ENCODE peak calls at places on chromosomes 6 and 20, in eight cellular contexts. J, T, U, W, Y, E, Q and D are unnamed samples. For H3K4me1, the result is how much of the 10 kb centered on the place peaks cover.

GRCh38 chr6:160394654-160395035 is 46.5 kb downstream of the SLC22A3 start:
- DNase-seq in J (no peak), T (no peak), U (no peak), W (no peak), Y (no peak), E (no peak), Q (no peak), D (no peak)

GRCh38 chr6:3200682-3201081 is 26.8 kb downstream of the TUBB2B start:
- DNase-seq in J (no peak), T (no peak), U (no peak), W (no peak), Y (no peak), E (no peak), Q (no peak), D (no peak)

GRCh38 chr6:101268541-101268940 is 125.0 kb upstream of the GRIK2 start:
- DNase-seq in J (no peak), T (no peak), U (no peak), W (no peak), Y (peak), E (no peak), Q (no peak), D (no peak)

GRCh38 chr20:36614781-36615557 is 9.4 kb downstream of the RAB5IF start:
- DNase-seq in J (no peak), T (no peak), U (no peak), W (no peak), Y (no peak), E (peak), Q (no peak), D (no peak)

GRCh38 chr6:160795716-160796115 is 93.7 kb downstream of the PLG start:
- DNase-seq in J (peak), T (no peak), U (no peak), W (no peak), Y (peak), E (no peak), Q (no peak), D (peak)

GRCh38 chr6:11934638-11935037 is 77.5 kb upstream of the HIVEP1 start:
- DNase-seq in J (no peak), T (no peak), U (no peak), W (no peak), Y (no peak), E (no peak), Q (no peak), D (no peak)

GRCh38 chr6:27505209-27506027 is 32.5 kb upstream of the ZNF184 start:
- DNase-seq in J (peak), T (peak), U (peak), W (peak), Y (peak), E (no peak), Q (no peak), D (peak)

GRCh38 chr6:7426447-7427169 is 37.0 kb downstream of the RIOK1 start:
- DNase-seq in J (no peak), T (no peak), U (no peak), W (no peak), Y (no peak), E (no peak), Q (no peak), D (no peak)

GRCh38 chr6:27669798-27670301 is 196.9 kb upstream of the ZNF184 start:
- DNase-seq in J (no peak), T (no peak), U (no peak), W (no peak), Y (no peak), E (no peak), Q (no peak), D (no peak)

GRCh38 chr20:49424536-49424935 is 57.9 kb downstream of the KCNB1 start:
- DNase-seq in J (peak), T (no peak), U (no peak), W (no peak), Y (no peak), E (no peak), Q (no peak), D (no peak)

GRCh38 chr6:31174378-31174777 is 3.9 kb upstream of the POU5F1 start:
- DNase-seq in J (no peak), T (peak), U (no peak), W (no peak), Y (no peak), E (no peak), Q (no peak), D (no peak)

GRCh38 chr20:10910535-10911239 is 236.9 kb upstream of the JAG1 start:
- DNase-seq in J (peak), T (no peak), U (peak), W (no peak), Y (no peak), E (no peak), Q (no peak), D (no peak)

GRCh38 chr6:130713144-130713543 is 114.1 kb upstream of the SMLR1 start:
- DNase-seq in J (no peak), T (no peak), U (no peak), W (no peak), Y (no peak), E (no peak), Q (no peak), D (peak)

GRCh38 chr6:82144852-82145332 is 102.7 kb downstream of the IBTK start:
- DNase-seq in J (peak), T (no peak), U (peak), W (peak), Y (peak), E (peak), Q (peak), D (peak)

GRCh38 chr20:8720089-8720488 is 348.8 kb upstream of the PLCB4 start:
- DNase-seq in J (no peak), T (no peak), U (no peak), W (no peak), Y (no peak), E (no peak), Q (no peak), D (no peak)

GRCh38 chr20:47925603-47926002 is 140.3 kb upstream of the SULF2 start:
- DNase-seq in J (no peak), T (no peak), U (no peak), W (no peak), Y (peak), E (no peak), Q (no peak), D (no peak)

GRCh38 chr20:55116598-55116997 is 641.2 kb downstream of the DOK5 start:
- DNase-seq in J (no peak), T (no peak), U (no peak), W (no peak), Y (no peak), E (no peak), Q (no peak), D (no peak)

GRCh38 chr6:72953901-72954494 is 271.3 kb downstream of the KHDC1L start:
- DNase-seq in J (peak), T (no peak), U (no peak), W (no peak), Y (peak), E (no peak), Q (no peak), D (no peak)

GRCh38 chr20:55415567-55416142 is 589.7 kb downstream of the CBLN4 start:
- DNase-seq in J (no peak), T (no peak), U (no peak), W (no peak), Y (peak), E (no peak), Q (no peak), D (peak)

DNA sequence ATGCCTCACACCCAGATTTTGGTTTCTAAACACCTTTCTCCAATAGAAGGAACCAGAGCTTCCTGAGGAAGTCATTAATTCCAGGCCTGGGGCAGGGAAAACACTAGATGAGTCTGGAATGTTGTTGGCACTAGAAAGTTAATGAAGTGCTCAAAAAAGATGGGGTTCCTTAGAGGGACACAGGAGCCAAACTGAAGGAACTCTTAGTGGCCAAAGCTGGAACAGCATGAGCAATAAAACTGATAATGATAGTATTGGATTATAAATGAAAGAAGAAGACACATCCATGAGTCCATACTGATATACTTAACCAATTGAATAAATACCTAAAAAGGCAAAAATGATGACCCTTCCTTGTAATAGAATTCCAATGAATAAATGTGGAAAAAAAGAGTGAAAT is 4.4 kb downstream of the IL20RA start:
- DNase-seq in J (no peak), T (no peak), U (no peak), W (no peak), Y (no peak), E (no peak), Q (no peak), D (no peak)
- H3K4me1 ChIP-seq in J (under half), T (under half), U (under half), W (under half), Y (under half), E (under half), Q (under half), D (under half)

DNA sequence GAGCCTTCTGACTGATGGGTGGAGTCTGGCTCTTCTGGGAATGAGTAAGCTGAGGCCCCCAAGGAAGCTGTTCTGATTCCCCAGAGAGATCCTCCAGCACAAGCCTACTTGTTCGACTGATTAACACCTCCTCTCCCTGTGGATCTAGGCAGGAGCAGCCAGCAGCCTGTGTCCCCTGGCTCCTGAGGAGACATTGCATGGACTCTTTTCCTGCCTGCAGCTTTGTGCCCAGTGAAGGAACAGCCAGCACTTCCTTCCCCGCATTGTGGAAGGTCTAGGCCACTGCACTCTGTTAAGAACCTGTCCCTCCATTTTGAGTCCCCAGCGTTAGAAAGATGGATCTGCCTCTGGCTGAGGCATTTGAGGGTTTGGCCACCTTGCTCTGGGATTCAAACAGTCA is 29.1 kb downstream of the LRFN2 start:
- DNase-seq in J (no peak), T (no peak), U (no peak), W (no peak), Y (no peak), E (no peak), Q (no peak), D (no peak)
- TF ChIP-seq CTCF in J (no peak), T (no peak), U (no peak), W (no peak), Y (no peak), E (no peak), Q (no peak), D (no peak)

GRCh38 chr20:1654994-1655393 is 2.6 kb downstream of the SIRPG start:
- DNase-seq in J (no peak), T (no peak), U (no peak), W (no peak), Y (no peak), E (no peak), Q (no peak), D (no peak)

GRCh38 chr20:1648101-1648500 is 9.5 kb downstream of the SIRPG start:
- DNase-seq in J (no peak), T (no peak), U (no peak), W (no peak), Y (no peak), E (no peak), Q (no peak), D (no peak)

GRCh38 chr20:1652960-1653359 is 4.6 kb downstream of the SIRPG start:
- DNase-seq in J (no peak), T (no peak), U (no peak), W (no peak), Y (no peak), E (no peak), Q (no peak), D (no peak)

GRCh38 chr20:1651268-1651667 is 6.3 kb downstream of the SIRPG start:
- DNase-seq in J (no peak), T (no peak), U (no peak), W (no peak), Y (no peak), E (no peak), Q (no peak), D (no peak)

DNA sequence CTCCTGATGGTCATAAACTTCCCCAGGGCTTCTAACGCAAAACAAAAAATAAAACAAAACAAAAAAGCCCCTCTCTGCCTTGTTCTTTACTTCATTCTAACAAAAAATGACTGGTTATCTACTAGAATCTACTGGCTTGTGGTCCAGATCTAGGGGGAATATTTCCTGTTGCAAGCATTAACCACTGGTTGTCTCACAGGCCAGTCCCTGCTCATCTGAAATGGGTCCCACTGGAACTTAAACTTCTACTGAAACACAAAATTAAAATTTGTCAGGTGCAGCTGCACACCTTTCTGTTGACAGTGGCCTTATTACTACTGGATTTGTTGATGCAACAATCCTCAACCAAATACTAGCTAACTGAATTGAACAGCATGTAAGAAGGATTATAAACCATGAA is 5.5 kb downstream of the SIRPG start:
- DNase-seq in J (no peak), T (no peak), U (no peak), W (no peak), Y (no peak), E (no peak), Q (no peak), D (no peak)
- H3K4me1 ChIP-seq in J (under half), T (under half), U (under half), W (under half), Y (under half), E (under half), Q (under half), D (under half)

DNA sequence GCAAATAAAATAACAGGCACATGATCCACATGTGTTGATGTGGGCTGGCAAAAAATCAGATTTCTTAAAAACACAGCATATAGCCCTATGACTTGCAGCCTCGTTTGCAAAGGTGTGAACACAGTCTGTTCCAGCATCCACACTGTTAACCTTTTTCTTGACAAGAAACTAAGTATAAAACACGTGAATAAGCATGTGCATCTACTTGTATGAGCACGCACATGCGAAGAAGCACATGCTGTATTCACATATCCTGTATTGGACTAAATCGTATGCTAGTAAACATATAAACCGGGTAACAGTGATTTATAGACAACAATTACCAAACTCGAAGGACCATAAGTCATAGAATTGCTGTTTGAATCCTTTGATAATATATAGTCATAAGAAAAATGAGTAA is 218.7 kb downstream of the HDGFL1 start:
- DNase-seq in J (no peak), T (no peak), U (no peak), W (no peak), Y (no peak), E (no peak), Q (no peak), D (no peak)
- TF ChIP-seq CTCF in J (no peak), T (no peak), U (no peak), W (no peak), Y (no peak), E (no peak), Q (no peak), D (no peak)

GRCh38 chr6:1053587-1053986 is 258.3 kb upstream of the FOXQ1 start:
- DNase-seq in J (no peak), T (no peak), U (no peak), W (no peak), Y (no peak), E (no peak), Q (no peak), D (no peak)

GRCh38 chr6:1055015-1055921 is 256.6 kb upstream of the FOXQ1 start:
- DNase-seq in J (no peak), T (no peak), U (no peak), W (no peak), Y (no peak), E (no peak), Q (no peak), D (no peak)

GRCh38 chr6:1049900-1050299 is 262.0 kb upstream of the FOXQ1 start:
- DNase-seq in J (no peak), T (no peak), U (peak), W (no peak), Y (no peak), E (no peak), Q (no peak), D (no peak)

GRCh38 chr6:1054653-1055014 is 257.3 kb upstream of the FOXQ1 start:
- DNase-seq in J (no peak), T (no peak), U (no peak), W (no peak), Y (no peak), E (no peak), Q (no peak), D (no peak)

GRCh38 chr6:1052262-1052661 is 259.6 kb upstream of the FOXQ1 start:
- DNase-seq in J (no peak), T (no peak), U (no peak), W (no peak), Y (no peak), E (no peak), Q (no peak), D (no peak)
- H3K4me1 ChIP-seq in J (under half), T (under half), U (under half), W (under half), Y (under half), E (under half), Q (under half), D (under half)

GRCh38 chr20:32523613-32524218 is 61.4 kb downstream of the NOL4L start:
- DNase-seq in J (no peak), T (peak), U (no peak), W (no peak), Y (no peak), E (no peak), Q (no peak), D (no peak)
- TF ChIP-seq CTCF in J (no peak), T (no peak), U (no peak), W (no peak), Y (no peak), E (no peak), Q (no peak), D (no peak)

DNA sequence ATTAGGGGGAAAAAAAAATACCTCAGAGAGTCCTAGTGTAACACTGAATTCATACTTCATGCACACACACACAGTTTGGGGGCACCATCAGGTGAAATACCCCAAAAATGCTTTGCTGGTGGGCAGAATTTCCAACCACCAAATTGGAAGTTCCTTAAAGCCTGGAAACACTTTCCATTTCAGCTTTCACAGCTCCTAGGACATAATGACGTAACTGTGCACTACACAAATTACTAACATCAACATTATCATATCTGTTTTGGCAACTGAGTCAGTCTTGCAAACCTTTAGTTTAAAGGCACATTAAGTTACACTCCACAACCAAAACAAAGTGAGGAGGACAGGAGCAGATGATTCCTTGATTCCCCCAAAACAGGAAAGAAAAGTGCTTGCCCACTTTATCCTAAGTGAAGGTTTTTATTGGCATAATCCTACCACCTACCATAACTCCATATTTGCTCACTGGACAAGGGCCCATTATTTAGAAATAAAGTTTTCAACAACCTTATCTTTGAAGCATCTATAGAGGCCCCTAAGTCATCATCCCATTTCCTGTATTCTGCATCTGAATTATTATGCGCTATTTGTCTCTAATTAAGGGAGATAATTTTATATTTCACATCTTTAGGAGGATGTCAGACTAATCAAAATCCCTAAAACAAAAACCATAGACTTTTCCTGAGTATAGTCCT is 3.4 kb downstream of the MBOAT1 start:
- DNase-seq in J (no peak), T (no peak), U (no peak), W (no peak), Y (no peak), E (no peak), Q (no peak), D (no peak)
- H3K4me1 ChIP-seq in J (under half), T (under half), U (under half), W (under half), Y (under half), E (under half), Q (under half), D (under half)

GRCh38 chr6:151058021-151058733 is 181.6 kb upstream of the AKAP12 start:
- DNase-seq in J (no peak), T (no peak), U (no peak), W (no peak), Y (no peak), E (no peak), Q (peak), D (no peak)
- TF ChIP-seq CTCF in J (no peak), T (no peak), U (no peak), W (no peak), Y (no peak), E (no peak), Q (no peak), D (no peak)

GRCh38 chr6:15661815-15662245 is 998 bp downstream of the DTNBP1 start:
- DNase-seq in J (no peak), T (no peak), U (no peak), W (no peak), Y (no peak), E (no peak), Q (no peak), D (no peak)

GRCh38 chr6:15657290-15657689 is 5.5 kb downstream of the DTNBP1 start:
- DNase-seq in J (no peak), T (no peak), U (no peak), W (no peak), Y (no peak), E (no peak), Q (no peak), D (no peak)

GRCh38 chr6:15659181-15659580 is 3.6 kb downstream of the DTNBP1 start:
- DNase-seq in J (no peak), T (no peak), U (no peak), W (no peak), Y (no peak), E (no peak), Q (no peak), D (no peak)

GRCh38 chr6:15656145-15656544 is 6.7 kb downstream of the DTNBP1 start:
- DNase-seq in J (no peak), T (no peak), U (no peak), W (no peak), Y (no peak), E (no peak), Q (no peak), D (no peak)

DNA sequence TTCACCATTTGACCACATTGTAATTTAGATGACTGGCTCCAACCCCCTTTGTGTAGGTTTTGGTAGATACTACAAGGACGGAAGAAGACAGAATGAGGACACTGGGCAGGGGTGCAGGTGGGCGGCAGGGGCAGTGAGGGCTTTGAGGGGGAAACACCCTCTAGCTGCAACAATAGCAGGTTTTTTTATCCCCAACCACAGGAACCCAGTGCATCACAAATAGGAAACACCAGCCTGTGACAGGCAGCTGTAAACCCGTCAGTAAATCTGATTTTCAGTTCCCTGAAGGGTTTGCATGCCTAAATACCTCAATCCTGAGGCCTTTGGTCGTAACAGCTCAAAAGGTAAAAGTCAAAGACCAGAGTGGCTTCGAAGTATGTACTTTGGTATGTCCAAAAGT is 4.5 kb downstream of the DTNBP1 start:
- DNase-seq in J (no peak), T (no peak), U (no peak), W (no peak), Y (no peak), E (no peak), Q (no peak), D (no peak)
- H3K4me1 ChIP-seq in J (under half), T (under half), U (under half), W (under half), Y (under half), E (under half), Q (under half), D (under half)